ENCODE peak calls at places on chromosomes 13 and 19, in eight cellular contexts. Y is left ventricle myocardium inferior, A is astrocyte, K is PC-3, E is AG04450, L is ascending aorta, R is sigmoid colon, P is tibial artery. T is an unnamed sample. For H3K27me3, the result is how much of the 10 kb centered on the place peaks cover.

GRCh38 chr13:54368387-54368786 is 1339.8 kb downstream of the OLFM4 start:
- DNase-seq in Y (no peak), E (no peak), L (no peak), P (no peak), R (no peak), A (no peak), K (no peak), T (no peak)

GRCh38 chr19:47494729-47495128 is 10.7 kb upstream of the KPTN start:
- DNase-seq in A (no peak), R (no peak), E (no peak), K (no peak), Y (no peak), P (no peak), L (no peak), T (no peak)

GRCh38 chr19:44876930-44877530 is 14.0 kb upstream of the TOMM40 start:
- DNase-seq in R (no peak), Y (no peak), K (no peak), E (no peak), A (no peak), L (no peak), P (no peak), T (no peak)

GRCh38 chr13:103031332-103031873 is 34.8 kb downstream of the SLC10A2 start:
- DNase-seq in E (no peak), A (no peak), L (no peak), P (no peak), K (no peak), Y (no peak), R (no peak), T (no peak)

GRCh38 chr13:52010890-52011689 is at the start of gene ATP7B:
- DNase-seq in L (peak), K (no peak), E (no peak), P (no peak), R (peak), A (no peak), Y (no peak), T (no peak)

GRCh38 chr13:27131906-27132305 is 39.7 kb downstream of the USP12 start:
- DNase-seq in R (no peak), Y (no peak), P (no peak), K (no peak), A (no peak), L (no peak), E (no peak), T (no peak)

GRCh38 chr19:12828494-12828893 is 5.9 kb downstream of the RTBDN start:
- DNase-seq in R (no peak), L (no peak), E (no peak), P (no peak), A (no peak), Y (no peak), K (peak), T (no peak)

GRCh38 chr19:4304509-4305252 is at the start of gene FSD1:
- DNase-seq in K (peak), P (no peak), R (no peak), A (no peak), E (no peak), L (no peak), Y (no peak), T (no peak)

GRCh38 chr13:83450586-83450985 is 431.7 kb downstream of the SLITRK1 start:
- DNase-seq in Y (no peak), K (no peak), A (peak), E (no peak), R (no peak), P (no peak), L (no peak), T (no peak)

GRCh38 chr13:60165391-60166099 is 1.8 kb upstream of the DIAPH3 start:
- DNase-seq in Y (no peak), L (no peak), R (no peak), E (peak), A (peak), P (no peak), K (no peak), T (no peak)
- H3K4me3 ChIP-seq in Y (peak), L (peak), R (no peak), E (peak), A (no peak), P (no peak), K (no peak), T (no peak)

GRCh38 chr19:49533551-49534488 is 6.0 kb downstream of the RCN3 start:
- DNase-seq in E (no peak), Y (peak), P (peak), R (peak), A (no peak), L (peak), K (peak), T (no peak)
- TF ChIP-seq CTCF in E (peak), Y (peak), P (peak), R (no peak), A (peak), L (peak), K (peak), T (peak)

DNA sequence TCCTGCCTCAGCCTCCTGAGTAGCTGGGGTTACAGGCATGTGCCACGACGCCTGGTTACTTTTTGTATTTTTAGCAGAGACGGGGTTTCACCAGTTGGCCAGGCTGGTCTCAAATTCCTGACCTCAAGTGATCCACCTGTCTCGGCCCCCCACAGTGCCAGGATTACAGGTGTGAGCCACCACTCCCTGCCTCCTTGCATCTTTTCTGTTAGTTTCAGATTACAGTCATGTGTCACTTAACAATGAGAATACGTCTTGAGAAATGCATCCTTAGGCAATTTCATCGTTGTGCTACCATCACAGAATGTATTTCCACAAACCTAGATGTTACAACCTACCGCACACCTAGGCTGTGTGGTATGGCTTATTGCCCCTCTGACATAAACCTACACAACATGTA is 180.4 kb downstream of the TM9SF2 start:
- DNase-seq in L (no peak), P (no peak), E (no peak), Y (no peak), A (no peak), K (no peak), R (no peak), T (no peak)
- H3K27me3 ChIP-seq in L (under half), P (under half), E (under half), Y (under half), A (under half), K (under half), R (under half), T (under half)

GRCh38 chr19:1285737-1286360 is at the start of gene EFNA2:
- DNase-seq in Y (no peak), P (no peak), A (no peak), R (no peak), E (no peak), K (no peak), L (no peak), T (no peak)

GRCh38 chr19:1286451-1286858 is 782 bp downstream of the EFNA2 start:
- DNase-seq in Y (no peak), E (no peak), R (no peak), A (no peak), K (no peak), P (no peak), L (no peak), T (no peak)

GRCh38 chr19:1287622-1288527 is 2.2 kb downstream of the EFNA2 start:
- DNase-seq in R (no peak), A (no peak), K (no peak), P (no peak), E (no peak), L (no peak), Y (no peak), T (no peak)

GRCh38 chr19:1288528-1289394 is 3.1 kb downstream of the EFNA2 start:
- DNase-seq in K (no peak), A (no peak), Y (no peak), L (no peak), E (no peak), P (no peak), R (no peak), T (no peak)

DNA sequence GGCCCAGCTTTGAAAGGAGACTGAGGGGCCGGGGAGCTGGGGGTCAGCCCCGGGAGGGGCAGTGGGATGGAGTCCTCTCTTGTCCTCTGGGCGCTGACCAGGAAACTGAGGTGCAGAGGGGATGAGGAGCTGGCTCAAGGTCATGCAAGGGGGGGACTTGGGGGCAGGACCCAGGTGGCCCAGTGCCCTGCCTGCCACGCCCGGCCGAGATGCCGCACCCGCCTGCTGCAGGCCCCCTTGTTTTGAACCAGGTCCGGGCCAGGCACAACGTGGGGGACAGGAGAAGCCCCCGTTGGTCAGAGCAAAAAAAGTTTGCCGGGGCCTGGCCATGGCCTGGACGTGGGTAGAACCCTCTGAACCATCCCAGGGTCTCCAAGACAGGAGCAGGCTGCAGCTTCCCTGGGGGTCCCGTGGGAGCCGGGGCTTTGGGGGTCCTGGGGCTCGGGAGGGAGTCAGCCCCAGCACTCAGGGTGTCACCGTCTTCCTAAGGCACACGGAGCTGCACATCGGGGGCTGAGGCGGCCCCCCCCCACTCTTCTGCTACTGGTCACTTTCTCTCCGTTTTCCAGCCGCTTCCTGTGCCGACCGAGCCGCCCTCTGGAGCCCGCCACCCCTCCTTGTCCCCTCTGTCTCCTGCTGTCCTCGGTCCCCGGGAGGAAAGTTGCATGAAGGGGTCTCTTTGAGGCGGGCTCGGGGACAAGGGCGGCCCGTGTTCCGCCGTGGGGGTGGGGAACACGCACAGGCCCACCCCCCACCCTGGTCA is 1.4 kb downstream of the EFNA2 start:
- DNase-seq in K (no peak), Y (no peak), P (no peak), E (no peak), A (no peak), R (no peak), L (no peak), T (no peak)
- H3K4me3 ChIP-seq in K (no peak), Y (no peak), P (no peak), E (no peak), A (no peak), R (no peak), L (no peak), T (no peak)

DNA sequence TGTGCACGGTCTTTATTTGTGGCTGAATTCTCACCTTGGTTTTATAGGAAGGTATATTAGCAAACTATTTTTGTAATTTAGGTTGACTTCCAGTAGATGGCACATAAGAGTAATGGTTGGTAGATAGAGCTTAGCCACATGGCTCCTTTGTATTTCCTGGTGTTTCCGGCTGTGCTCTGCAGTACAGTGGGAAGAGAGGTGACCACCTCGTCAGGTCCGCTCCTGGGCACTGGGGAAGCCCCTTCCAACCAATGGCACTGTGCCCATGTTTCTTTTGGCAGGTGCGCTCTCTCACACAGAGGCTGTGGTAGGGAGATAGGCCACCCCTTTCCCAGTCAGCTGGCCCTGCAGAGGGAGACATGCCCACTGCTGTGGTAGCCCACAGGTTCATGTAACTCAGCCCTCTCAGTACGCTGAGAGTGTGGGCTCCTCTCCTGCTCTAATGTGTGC is 74.3 kb upstream of the ATP12A start:
- DNase-seq in R (no peak), L (no peak), K (peak), E (no peak), Y (no peak), P (no peak), A (no peak), T (no peak)
- TF ChIP-seq CTCF in R (no peak), L (no peak), K (peak), E (peak), Y (no peak), P (no peak), A (no peak), T (no peak)

T was measured in kidney epithelial cell.